ENCODE peak calls at places on chromosomes 3 and 15, in nine cellular contexts. V is MM.1S, D is astrocyte of the spinal cord, F is omental fat pad, Q is heart left ventricle, W is RWPE1, C is OCI-LY7, I is uterus, L is psoas muscle. M is an unnamed sample.

GRCh38 chr3:52210550-52211046 is 12.6 kb downstream of the ALAS1 start:
- DNase-seq in C (no peak), V (no peak), F (no peak), D (no peak), I (no peak), W (no peak), Q (no peak), L (no peak), M (no peak)

GRCh38 chr15:78392430-78392829 is 45.6 kb upstream of the IREB2 start:
- DNase-seq in C (no peak), I (no peak), W (no peak), Q (no peak), D (no peak), L (no peak), F (no peak), V (no peak), M (no peak)

GRCh38 chr3:31767920-31768319 is 213.1 kb downstream of the OSBPL10 start:
- DNase-seq in C (no peak), F (no peak), D (no peak), W (no peak), V (no peak), L (no peak), Q (no peak), I (no peak), M (no peak)

GRCh38 chr3:37872413-37873160 is 10.9 kb downstream of the CTDSPL start:
- DNase-seq in Q (no peak), W (no peak), F (no peak), V (no peak), I (no peak), L (no peak), D (no peak), C (no peak), M (no peak)

GRCh38 chr3:66602691-66603090 is 101.9 kb upstream of the LRIG1 start:
- DNase-seq in C (no peak), Q (no peak), V (no peak), L (no peak), D (no peak), W (no peak), F (no peak), I (no peak), M (no peak)

GRCh38 chr15:55221090-55222011 is 24.6 kb upstream of the RSL24D1 start:
- DNase-seq in I (peak; percentile 33), V (peak; percentile 35), D (peak; percentile 86), L (no peak), F (no peak), Q (no peak), W (peak; percentile 78), C (peak; percentile 51), M (no peak)

GRCh38 chr3:59191651-59192050 is 141.8 kb upstream of the CFAP20DC start:
- DNase-seq in C (no peak), D (no peak), F (no peak), V (no peak), W (no peak), I (no peak), L (no peak), Q (no peak), M (no peak)

GRCh38 chr3:16993227-16993626 is 108.5 kb downstream of the PLCL2 start:
- DNase-seq in Q (no peak), W (no peak), L (no peak), V (no peak), D (peak; percentile 24), F (no peak), I (no peak), C (no peak), M (no peak)

GRCh38 chr3:187015903-187016638 is 85.7 kb downstream of the ST6GAL1 start:
- DNase-seq in W (no peak), F (no peak), D (no peak), V (no peak), L (no peak), C (peak; percentile 82), I (no peak), Q (no peak), M (no peak)

GRCh38 chr3:121660356-121661171 is at the start of gene HCLS1:
- DNase-seq in F (no peak), Q (peak; percentile 45), W (no peak), C (peak; percentile 89), I (peak; percentile 18), L (peak; percentile 25), D (no peak), V (peak; percentile 88), M (no peak)

GRCh38 chr15:34987982-34988873 is at the start of gene ZNF770:
- DNase-seq in D (peak; percentile 81), L (peak; percentile 80), W (peak; percentile 83), I (peak; percentile 62), V (peak; percentile 81), C (peak; percentile 86), Q (peak; percentile 79), F (no peak), M (no peak)

GRCh38 chr3:136858381-136858780 is 3.6 kb upstream of the NCK1 start:
- DNase-seq in C (no peak), Q (no peak), L (no peak), V (no peak), F (no peak), D (no peak), W (no peak), I (no peak), M (no peak)

DNA sequence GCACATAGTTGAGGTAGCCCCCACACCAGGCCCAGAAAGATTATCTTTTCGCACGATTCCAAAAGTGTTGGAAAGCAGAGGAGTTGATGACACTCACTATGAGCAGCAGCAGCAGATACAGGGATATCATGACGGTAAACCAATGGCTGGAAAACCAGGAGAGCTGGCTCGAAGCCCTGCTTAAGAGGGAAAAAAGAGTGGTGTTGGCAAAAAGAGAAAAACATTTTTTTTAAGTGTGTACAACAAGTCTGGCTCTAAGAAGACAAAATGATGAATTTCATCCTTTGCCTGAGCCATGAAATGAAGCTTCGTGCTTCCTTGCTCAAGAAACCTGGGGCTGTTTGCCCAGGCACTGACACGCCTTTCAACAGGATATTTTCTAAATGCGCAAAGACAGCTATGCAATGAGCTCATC is 27.3 kb downstream of the PARP16 start:
- DNase-seq in W (no peak), V (no peak), F (no peak), C (no peak), D (no peak), L (peak; percentile 62), Q (no peak), I (peak; percentile 91), M (no peak)
- TF ChIP-seq CTCF in W (no peak), V (no peak), F (no peak), C (no peak), D (no peak), L (no peak), Q (no peak), I (no peak), M (no peak)

GRCh38 chr15:82126346-82126745 is 80.5 kb upstream of the MEX3B start:
- DNase-seq in W (no peak), I (no peak), F (no peak), Q (no peak), V (no peak), C (no peak), D (no peak), L (no peak), M (no peak)
- TF ChIP-seq CTCF in W (no peak), I (no peak), F (no peak), Q (no peak), V (no peak), C (no peak), D (no peak), L (no peak), M (no peak)

DNA sequence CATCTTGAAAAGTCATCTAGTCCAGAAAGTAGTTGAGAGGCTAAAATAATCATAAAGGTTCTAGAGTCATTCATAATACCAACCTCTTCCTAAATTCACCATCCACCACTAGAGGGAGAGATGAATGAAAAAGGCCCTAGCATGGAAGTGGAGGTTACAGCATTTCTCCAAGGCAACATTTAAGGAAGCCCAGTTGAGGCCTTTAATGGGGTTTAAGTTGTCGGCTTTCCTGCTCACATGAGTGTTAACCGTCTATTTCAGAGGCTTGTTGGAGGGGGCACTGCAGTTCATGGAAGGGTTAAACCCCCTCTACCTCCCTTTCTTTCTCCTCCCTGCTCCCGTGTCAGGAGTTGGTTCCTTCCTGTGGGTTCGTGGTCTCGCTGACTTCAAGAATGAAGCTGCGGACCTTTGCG is 3.8 kb upstream of the SLCO3A1 start:
- DNase-seq in V (peak; percentile 43), Q (no peak), D (peak; percentile 57), F (no peak), W (peak; percentile 59), I (no peak), L (no peak), C (peak; percentile 63), M (no peak)
- TF ChIP-seq CTCF in V (peak; percentile 63), Q (peak; percentile 63), D (peak; percentile 69), F (no peak), W (peak; percentile 61), I (peak; percentile 35), L (peak; percentile 51), C (peak; percentile 80), M (peak; percentile 34)

GRCh38 chr3:123026551-123027291 is 842 bp downstream of the SEMA5B start:
- DNase-seq in Q (peak; percentile 36), C (no peak), V (no peak), F (no peak), D (no peak), W (no peak), I (peak; percentile 23), L (peak; percentile 30), M (no peak)

GRCh38 chr3:123025642-123026521 is 1.7 kb downstream of the SEMA5B start:
- DNase-seq in D (no peak), Q (peak; percentile 36), F (no peak), W (no peak), V (no peak), L (peak; percentile 16), I (no peak), C (no peak), M (no peak)

GRCh38 chr3:123028233-123028828 is 768 bp upstream of the SEMA5B start:
- DNase-seq in Q (no peak), W (peak; percentile 79), C (peak; percentile 39), L (peak; percentile 17), I (peak; percentile 58), V (peak; percentile 69), D (peak; percentile 71), F (no peak), M (no peak)

GRCh38 chr3:123031051-123031450 is 3.5 kb upstream of the SEMA5B start:
- DNase-seq in V (no peak), D (no peak), C (no peak), W (no peak), L (no peak), I (no peak), Q (no peak), F (no peak), M (no peak)

DNA sequence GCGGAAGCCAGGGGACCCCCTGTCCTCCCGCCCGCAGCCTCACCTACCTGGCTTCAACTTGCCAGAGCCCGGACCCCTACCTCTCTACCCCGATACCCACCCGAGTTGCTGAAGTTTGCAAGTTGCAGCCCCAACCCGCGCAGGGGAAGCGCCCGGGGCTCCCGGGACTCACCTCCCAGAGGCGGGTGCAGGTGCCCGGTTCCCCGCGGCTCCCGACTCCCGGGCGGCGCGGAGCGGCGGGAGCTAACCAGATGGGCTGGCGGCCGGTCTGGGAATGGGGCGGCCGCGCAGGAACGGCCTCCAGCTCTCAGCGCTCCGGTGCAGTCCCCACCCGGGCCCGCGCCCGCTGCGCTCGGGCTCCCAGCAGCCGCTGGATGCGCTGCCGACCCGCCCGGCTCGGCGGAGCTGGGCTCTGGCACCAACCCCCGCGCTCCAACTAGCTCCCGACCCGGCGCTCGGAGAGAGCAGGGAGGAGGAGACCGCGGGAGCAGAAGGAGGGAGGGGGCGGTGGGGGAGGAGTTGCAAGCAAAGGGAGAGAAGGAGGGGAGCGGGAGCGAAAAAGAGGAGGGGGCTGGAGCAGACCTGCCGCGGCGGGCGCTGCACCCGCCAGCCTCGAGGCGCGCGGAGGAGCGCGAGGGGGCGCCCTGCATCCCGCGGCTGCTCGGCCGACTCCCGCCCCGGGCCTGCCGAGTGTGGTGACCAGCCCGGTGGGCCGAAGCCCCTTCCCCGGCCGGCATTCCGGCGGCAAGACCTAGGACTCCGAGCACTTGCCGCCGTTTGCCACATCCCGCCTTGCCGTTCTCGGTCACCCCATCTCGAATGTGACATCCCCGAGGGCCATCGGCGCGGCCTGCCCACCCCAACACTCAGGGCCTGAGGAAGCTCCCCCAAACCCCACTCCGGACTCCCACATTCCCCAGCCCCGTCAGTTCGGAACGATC is at the start of gene SEMA5B:
- DNase-seq in W (no peak), L (peak; percentile 33), I (peak; percentile 21), F (no peak), D (no peak), C (no peak), Q (peak; percentile 29), V (peak; percentile 27), M (no peak)
- TF ChIP-seq CTCF in W (peak; percentile 61), L (peak; percentile 42), I (peak; percentile 33), F (no peak), D (peak; percentile 11), C (peak; percentile 40), Q (peak; percentile 75), V (peak; percentile 49), M (no peak)

M was measured in vagina.